ENCODE peak calls at places on chromosomes 2 and 18, in five cellular contexts. R is activated effector memory CD4-positive, alpha-beta T cell treated with anti-CD3 and anti-CD28 coated beads, Interleukin-2, amount 50 U/mL, for 16 hours; E is dorsolateral prefrontal cortex; A is SW 1271; Q is NCI-H446 treated with DMSO at 0.1 percent for 48 hours. K is an unnamed sample.

GRCh38 chr2:238847841-238848565 is at the start of gene TWIST2:
- DNase-seq in E (no peak), Q (no peak), A (peak), R (no peak), K (no peak)

GRCh38 chr2:180033993-180034894 is 27.1 kb upstream of the CWC22 start:
- DNase-seq in R (no peak), Q (no peak), E (no peak), A (no peak), K (peak)

GRCh38 chr2:231810905-231811304 is 24.7 kb downstream of the COPS7B start:
- DNase-seq in E (no peak), Q (no peak), A (no peak), R (no peak), K (no peak)

GRCh38 chr2:8376603-8377423 is 305.0 kb upstream of the ID2 start:
- DNase-seq in Q (no peak), E (no peak), R (no peak), A (no peak), K (no peak)

GRCh38 chr2:58891828-58892366 is 650.8 kb upstream of the FANCL start:
- DNase-seq in R (no peak), E (no peak), Q (no peak), A (no peak), K (peak)

GRCh38 chr2:173990970-173991819 is 26.0 kb upstream of the SP3 start:
- DNase-seq in E (no peak), R (no peak), Q (peak), A (no peak), K (no peak)

GRCh38 chr2:190466819-190467444 is 58.8 kb downstream of the MFSD6 start:
- DNase-seq in A (no peak), E (no peak), Q (peak), R (no peak), K (peak)

GRCh38 chr2:203722411-203722810 is 16.0 kb downstream of the CD28 start:
- DNase-seq in Q (no peak), A (no peak), E (no peak), R (no peak), K (peak)

GRCh38 chr2:46647041-46647440 is 167.7 kb downstream of the TMEM247 start:
- DNase-seq in E (no peak), A (no peak), Q (no peak), R (no peak), K (no peak)

GRCh38 chr2:128436498-128437180 is 118.0 kb upstream of the HS6ST1 start:
- DNase-seq in E (no peak), A (no peak), R (peak), Q (peak), K (no peak)

GRCh38 chr18:22164337-22165048 is 4.9 kb upstream of the GATA6 start:
- DNase-seq in Q (no peak), A (no peak), R (no peak), E (no peak), K (no peak)

GRCh38 chr2:34892286-34892685 is 1293.2 kb upstream of the FAM98A start:
- DNase-seq in A (no peak), E (no peak), R (no peak), Q (no peak), K (no peak)